ENCODE peak calls at places on chromosomes 16 and 17, in ten cellular contexts. O, C, V, W, P, G, Q, X, A and T are unnamed samples.

GRCh38 chr17:2387086-2388019 is 13.5 kb downstream of the MNT start:
- DNase-seq in G (no peak), P (no peak), Q (no peak), W (no peak), O (no peak), X (no peak), V (no peak), C (no peak), A (no peak), T (no peak)

GRCh38 chr17:72995008-72995656 is 97.4 kb downstream of the SLC39A11 start:
- DNase-seq in P (no peak), A (no peak), C (no peak), V (no peak), W (no peak), O (no peak), G (no peak), X (no peak), Q (no peak), T (no peak)

GRCh38 chr16:87541004-87541881 is 48.4 kb upstream of the ZCCHC14 start:
- DNase-seq in A (no peak), V (peak; percentile 54), W (peak; percentile 33), Q (peak; percentile 79), C (no peak), O (no peak), G (no peak), X (no peak), P (peak; percentile 39), T (no peak)

GRCh38 chr17:17884281-17885028 is 47.7 kb upstream of the SREBF1 start:
- DNase-seq in P (no peak), X (no peak), A (no peak), V (no peak), C (no peak), G (no peak), Q (no peak), W (no peak), O (no peak), T (no peak)

GRCh38 chr16:29825145-29826044 is 5.1 kb downstream of the MVP start:
- DNase-seq in V (peak; percentile 82), O (peak; percentile 77), W (peak; percentile 70), P (peak; percentile 59), A (peak; percentile 90), G (no peak), X (peak; percentile 78), C (no peak), Q (peak; percentile 90), T (peak; percentile 33)

GRCh38 chr17:48153711-48154642 is 46.4 kb downstream of the SNX11 start:
- DNase-seq in O (peak; percentile 47), W (peak; percentile 68), A (no peak), V (no peak), X (peak; percentile 74), C (no peak), G (peak; percentile 20), P (peak; percentile 72), Q (peak; percentile 54), T (peak; percentile 42)

GRCh38 chr17:40735016-40735415 is 20.1 kb downstream of the KRT25 start:
- DNase-seq in O (no peak), X (no peak), V (no peak), G (no peak), Q (no peak), A (no peak), C (peak; percentile 55), W (no peak), P (no peak), T (peak; percentile 53)

GRCh38 chr17:42075789-42076188 is 22.5 kb downstream of the ZNF385C start:
- DNase-seq in A (no peak), C (no peak), V (no peak), Q (no peak), P (no peak), O (no peak), W (no peak), G (no peak), X (no peak), T (no peak)

GRCh38 chr16:85423186-85423550 is 190.0 kb upstream of the GSE1 start:
- DNase-seq in V (peak; percentile 17), P (no peak), G (no peak), O (no peak), A (no peak), C (no peak), Q (no peak), W (no peak), X (no peak), T (no peak)

GRCh38 chr16:19809121-19809635 is 75.5 kb downstream of the GPRC5B start:
- DNase-seq in P (peak; percentile 14), O (no peak), V (no peak), Q (peak; percentile 36), X (peak; percentile 26), W (no peak), G (no peak), A (peak; percentile 49), C (peak; percentile 58), T (no peak)

GRCh38 chr17:65027305-65027704 is 29.2 kb downstream of the GNA13 start:
- DNase-seq in C (peak; percentile 53), W (no peak), V (no peak), P (no peak), O (peak; percentile 81), A (no peak), Q (peak; percentile 83), X (peak; percentile 74), G (no peak), T (peak; percentile 83)
- TF ChIP-seq CTCF in C (peak; percentile 74), W (peak; percentile 27), V (no peak), P (no peak), O (peak; percentile 43), A (no peak), Q (peak; percentile 47), X (peak; percentile 34), G (peak; percentile 45), T (peak; percentile 56)

GRCh38 chr17:14138649-14139048 is 69.3 kb downstream of the COX10 start:
- DNase-seq in C (no peak), O (no peak), G (no peak), V (no peak), P (no peak), W (no peak), A (no peak), X (no peak), Q (no peak), T (no peak)

GRCh38 chr17:14144513-14144912 is 75.2 kb downstream of the COX10 start:
- DNase-seq in A (no peak), Q (peak; percentile 12), V (no peak), G (no peak), O (no peak), C (no peak), W (no peak), X (no peak), P (no peak), T (no peak)

GRCh38 chr17:14143678-14144077 is 74.4 kb downstream of the COX10 start:
- DNase-seq in P (peak; percentile 52), Q (peak; percentile 15), G (no peak), W (peak; percentile 17), C (peak; percentile 3), X (no peak), A (no peak), V (no peak), O (no peak), T (no peak)
- TF ChIP-seq CTCF in P (no peak), Q (no peak), G (no peak), W (no peak), C (no peak), X (no peak), A (no peak), V (no peak), O (no peak), T (no peak)

DNA sequence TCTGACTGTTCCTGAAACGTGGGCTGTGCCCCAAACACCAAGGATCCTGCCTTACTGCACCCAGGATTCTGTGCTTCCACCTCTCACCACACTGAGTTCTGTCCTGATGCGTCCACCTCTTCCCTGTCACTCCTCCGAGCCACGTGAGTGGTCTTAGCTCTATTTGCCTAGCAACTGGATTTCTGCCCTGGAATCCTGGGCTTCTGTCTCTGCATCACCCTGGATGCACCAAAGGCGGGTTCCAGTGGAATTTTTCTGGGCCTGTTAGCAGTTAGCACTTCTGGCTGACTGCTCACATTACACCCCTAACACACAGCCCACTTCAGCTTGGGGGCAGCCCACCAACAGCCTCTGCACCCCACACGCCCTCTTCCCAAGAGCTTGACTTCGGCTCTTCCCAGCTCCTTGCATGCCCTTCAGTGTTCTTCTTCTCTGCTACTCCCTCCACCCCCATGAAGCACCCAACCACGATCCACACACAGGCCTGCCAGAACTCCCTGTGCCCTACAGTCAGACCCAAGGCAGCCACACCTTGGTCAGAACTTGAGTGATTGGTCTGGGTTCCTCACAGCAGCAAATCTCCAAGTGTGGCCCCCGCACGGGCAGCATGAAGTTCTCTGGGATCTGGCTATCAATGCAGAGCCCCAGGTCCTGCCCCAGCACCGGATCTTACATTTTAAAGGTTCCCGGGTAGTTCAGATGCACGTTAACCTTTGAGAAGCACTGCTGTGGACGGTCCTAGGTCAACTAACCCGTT is 129.8 kb upstream of the RCVRN start:
- DNase-seq in P (no peak), A (no peak), G (no peak), C (no peak), W (no peak), Q (no peak), O (no peak), V (no peak), X (no peak), T (no peak)
- TF ChIP-seq CTCF in P (no peak), A (no peak), G (no peak), C (no peak), W (no peak), Q (no peak), O (no peak), V (no peak), X (no peak), T (no peak)

GRCh38 chr17:56866076-56866475 is 32.1 kb downstream of the DGKE start:
- DNase-seq in W (no peak), G (no peak), C (no peak), Q (no peak), O (no peak), V (no peak), A (no peak), P (no peak), X (no peak), T (no peak)

GRCh38 chr17:56867948-56868376 is 34.0 kb downstream of the DGKE start:
- DNase-seq in P (no peak), A (no peak), W (no peak), O (no peak), C (peak; percentile 22), G (no peak), V (no peak), Q (peak; percentile 67), X (no peak), T (no peak)

GRCh38 chr17:56868716-56869115 is 34.8 kb downstream of the DGKE start:
- DNase-seq in Q (no peak), P (no peak), W (no peak), V (no peak), G (no peak), X (no peak), O (no peak), A (no peak), C (no peak), T (no peak)

GRCh38 chr17:56863974-56864373 is 30.0 kb downstream of the DGKE start:
- DNase-seq in W (no peak), P (no peak), Q (no peak), A (no peak), O (no peak), C (no peak), G (no peak), X (no peak), V (no peak), T (no peak)

DNA sequence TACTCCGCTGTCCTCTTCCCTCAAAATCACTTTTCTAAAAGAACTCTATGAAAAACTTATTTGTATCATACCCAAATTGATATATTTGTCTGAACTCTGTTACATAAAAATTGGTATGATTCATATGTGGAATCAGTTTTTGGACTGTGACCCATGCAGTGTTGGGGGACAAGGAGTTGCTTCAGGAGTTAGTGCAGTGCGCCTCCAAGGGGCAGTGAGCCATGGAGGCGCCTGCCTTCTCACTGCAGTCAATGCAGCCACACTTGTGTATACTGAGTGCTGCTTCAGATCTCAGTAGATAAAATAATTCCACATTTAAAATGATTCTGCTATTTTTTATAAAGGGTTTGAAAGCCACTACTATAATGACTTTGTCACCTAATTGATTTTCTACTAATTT is 32.5 kb downstream of the DGKE start:
- DNase-seq in G (no peak), X (peak; percentile 26), Q (no peak), W (no peak), V (no peak), O (no peak), C (no peak), A (no peak), P (no peak), T (no peak)
- TF ChIP-seq CTCF in G (no peak), X (peak; percentile 19), Q (no peak), W (no peak), V (no peak), O (peak; percentile 6), C (peak; percentile 29), A (no peak), P (no peak), T (peak; percentile 11)